ENCODE peak calls at places on chromosomes 12 and 14, in seven cellular contexts. E, I, T, R, Z, S and B are unnamed samples.

GRCh38 chr12:75848961-75849360 is 182.6 kb downstream of the PHLDA1 start:
- DNase-seq in E (no peak), I (no peak), T (no peak), R (no peak), Z (no peak), S (no peak), B (no peak)

GRCh38 chr12:119868992-119869391 is 8.1 kb downstream of the CIT start:
- DNase-seq in E (no peak), I (no peak), T (no peak), R (no peak), Z (no peak), S (no peak), B (no peak)

GRCh38 chr12:1796515-1797010 is 23.8 kb upstream of the LRTM2 start:
- DNase-seq in E (peak; percentile 64), I (no peak), T (no peak), R (peak; percentile 67), Z (no peak), S (no peak), B (no peak)

GRCh38 chr12:75848533-75848932 is 183.0 kb downstream of the PHLDA1 start:
- DNase-seq in E (no peak), I (no peak), T (no peak), R (no peak), Z (no peak), S (no peak), B (no peak)

GRCh38 chr14:35277179-35277578 is 15.0 kb upstream of the PSMA6 start:
- DNase-seq in E (no peak), I (no peak), T (no peak), R (no peak), Z (no peak), S (no peak), B (no peak)

GRCh38 chr14:93655078-93655750 is 133.1 kb downstream of the PRIMA1 start:
- DNase-seq in E (no peak), I (no peak), T (peak; percentile 51), R (peak; percentile 13), Z (peak; percentile 24), S (no peak), B (peak; percentile 3)

GRCh38 chr14:101595887-101596721 is 34.8 kb downstream of the DIO3 start:
- DNase-seq in E (peak; percentile 53), I (no peak), T (no peak), R (peak; percentile 86), Z (no peak), S (no peak), B (no peak)

GRCh38 chr12:124732275-124733075 is 131.2 kb downstream of the SCARB1 start:
- DNase-seq in E (no peak), I (no peak), T (no peak), R (no peak), Z (no peak), S (peak; percentile 65), B (peak; percentile 75)

GRCh38 chr14:57212919-57213318 is 55.8 kb downstream of the EXOC5 start:
- DNase-seq in E (no peak), I (no peak), T (no peak), R (no peak), Z (no peak), S (no peak), B (peak; percentile 6)

GRCh38 chr14:100714205-100714781 is 12.4 kb upstream of the DLK1 start:
- DNase-seq in E (no peak), I (no peak), T (no peak), R (no peak), Z (no peak), S (no peak), B (no peak)

GRCh38 chr14:23154876-23155587 is 28.4 kb downstream of the SLC7A8 start:
- DNase-seq in E (no peak), I (no peak), T (no peak), R (no peak), Z (peak; percentile 79), S (peak; percentile 92), B (peak; percentile 85)

GRCh38 chr14:90963343-90963742 is 97.1 kb downstream of the RPS6KA5 start:
- DNase-seq in E (no peak), I (no peak), T (no peak), R (no peak), Z (no peak), S (no peak), B (no peak)

GRCh38 chr14:75044760-75045159 is 6.5 kb downstream of the MLH3 start:
- DNase-seq in E (no peak), I (no peak), T (no peak), R (no peak), Z (no peak), S (no peak), B (no peak)

GRCh38 chr14:105075364-105076295 is 10.4 kb upstream of the GPR132 start:
- DNase-seq in E (peak; percentile 75), I (no peak), T (peak; percentile 48), R (no peak), Z (no peak), S (peak; percentile 82), B (no peak)

GRCh38 chr12:13223176-13223806 is 26.8 kb downstream of the EMP1 start:
- DNase-seq in E (no peak), I (no peak), T (no peak), R (no peak), Z (no peak), S (no peak), B (peak; percentile 67)

GRCh38 chr12:108689314-108690190 is 41.8 kb downstream of the CORO1C start:
- DNase-seq in E (no peak), I (no peak), T (no peak), R (peak; percentile 26), Z (peak; percentile 42), S (peak; percentile 68), B (peak; percentile 49)

GRCh38 chr14:74655597-74656389 is 43.8 kb upstream of the LTBP2 start:
- DNase-seq in E (no peak), I (no peak), T (no peak), R (no peak), Z (no peak), S (no peak), B (peak; percentile 60)

GRCh38 chr14:82725188-82725587 is 1191.5 kb upstream of the SEL1L start:
- DNase-seq in E (no peak), I (no peak), T (no peak), R (no peak), Z (no peak), S (no peak), B (peak; percentile 1)

GRCh38 chr12:7017870-7018349 is 366 bp downstream of the LPCAT3 start:
- DNase-seq in E (no peak), I (no peak), T (peak; percentile 77), R (peak; percentile 43), Z (no peak), S (no peak), B (no peak)

GRCh38 chr14:99757331-99758070 is 35.7 kb upstream of the EML1 start:
- DNase-seq in E (no peak), I (no peak), T (no peak), R (peak; percentile 37), Z (no peak), S (peak; percentile 43), B (peak; percentile 98)

GRCh38 chr12:129215436-129216025 is 362.3 kb downstream of the GLT1D1 start:
- DNase-seq in E (no peak), I (no peak), T (no peak), R (no peak), Z (no peak), S (no peak), B (peak; percentile 69)

GRCh38 chr12:57342207-57342691 is 88.6 kb downstream of the R3HDM2 start:
- DNase-seq in E (peak; percentile 17), I (no peak), T (peak; percentile 37), R (peak; percentile 25), Z (no peak), S (peak; percentile 49), B (peak; percentile 52)

GRCh38 chr12:82765971-82766705 is 79.4 kb downstream of the TMTC2 start:
- DNase-seq in E (no peak), I (no peak), T (no peak), R (no peak), Z (no peak), S (no peak), B (peak; percentile 25)

GRCh38 chr12:87939182-87939581 is 90.0 kb downstream of the C12orf50 start:
- DNase-seq in E (no peak), I (no peak), T (no peak), R (no peak), Z (no peak), S (no peak), B (no peak)

GRCh38 chr12:49716546-49716945 is 9.3 kb upstream of the FMNL3 start:
- DNase-seq in E (no peak), I (no peak), T (no peak), R (no peak), Z (no peak), S (no peak), B (no peak)

GRCh38 chr12:113917393-113917792 is 48.7 kb downstream of the RBM19 start:
- DNase-seq in E (no peak), I (no peak), T (no peak), R (no peak), Z (no peak), S (no peak), B (no peak)

GRCh38 chr14:97058589-97058988 is 261.4 kb downstream of the VRK1 start:
- DNase-seq in E (no peak), I (no peak), T (no peak), R (no peak), Z (no peak), S (no peak), B (no peak)

GRCh38 chr12:41548926-41549325 is 360.8 kb downstream of the PDZRN4 start:
- DNase-seq in E (no peak), I (no peak), T (no peak), R (no peak), Z (no peak), S (no peak), B (no peak)

GRCh38 chr12:1350055-1350933 is 244.1 kb downstream of the FBXL14 start:
- DNase-seq in E (no peak), I (no peak), T (no peak), R (no peak), Z (no peak), S (no peak), B (peak; percentile 94)

GRCh38 chr14:30551460-30551859 is 7.5 kb upstream of the G2E3 start:
- DNase-seq in E (no peak), I (no peak), T (no peak), R (no peak), Z (no peak), S (no peak), B (no peak)

GRCh38 chr14:50055461-50056228 is 60.7 kb downstream of the VCPKMT start:
- DNase-seq in E (no peak), I (no peak), T (no peak), R (no peak), Z (no peak), S (peak; percentile 79), B (no peak)

GRCh38 chr14:101889366-101889765 is 75.0 kb upstream of the DYNC1H1 start:
- DNase-seq in E (no peak), I (no peak), T (no peak), R (no peak), Z (no peak), S (no peak), B (no peak)

GRCh38 chr12:104581000-104581570 is 124.3 kb downstream of the CHST11 start:
- DNase-seq in E (no peak), I (no peak), T (no peak), R (no peak), Z (no peak), S (no peak), B (no peak)